ENCODE peak calls at places on chromosomes 12 and 14, in seven cellular contexts. One of them, this sample, is unnamed.
A peak's percentile ranks its signal among the peaks of the same experiment; 100 is the strongest.

GRCh38 chr12:116797885-116798284 is 59.8 kb downstream of the RNFT2 start:
- DNase-seq in IMR-90: no peak
- DNase-seq in A549: no peak
- DNase-seq in HCT116: no peak
- DNase-seq in H1: no peak
- DNase-seq in heart left ventricle: peak; percentile 62
- DNase-seq in adrenal gland: peak; percentile 85
- DNase-seq in this sample: no peak

GRCh38 chr14:71597955-71598659 is 334.1 kb upstream of the RGS6 start:
- DNase-seq in IMR-90: no peak
- DNase-seq in A549: no peak
- DNase-seq in HCT116: no peak
- DNase-seq in H1: no peak
- DNase-seq in heart left ventricle: no peak
- DNase-seq in adrenal gland: no peak
- DNase-seq in this sample: no peak

GRCh38 chr12:109725321-109726105 is 11.9 kb downstream of the FAM222A start:
- DNase-seq in IMR-90: no peak
- DNase-seq in A549: no peak
- DNase-seq in HCT116: no peak
- DNase-seq in H1: no peak
- DNase-seq in heart left ventricle: peak; percentile 22
- DNase-seq in adrenal gland: no peak
- DNase-seq in this sample: no peak

GRCh38 chr14:31291210-31291609 is 83.6 kb upstream of the HECTD1 start:
- DNase-seq in IMR-90: no peak
- DNase-seq in A549: no peak
- DNase-seq in HCT116: no peak
- DNase-seq in H1: no peak
- DNase-seq in heart left ventricle: no peak
- DNase-seq in adrenal gland: no peak
- DNase-seq in this sample: no peak

GRCh38 chr14:100240725-100241032 is 1.7 kb downstream of the YY1 start:
- DNase-seq in IMR-90: no peak
- DNase-seq in A549: no peak
- DNase-seq in HCT116: no peak
- DNase-seq in H1: no peak
- DNase-seq in heart left ventricle: no peak
- DNase-seq in adrenal gland: no peak
- DNase-seq in this sample: no peak

GRCh38 chr12:106193404-106194215 is 54.2 kb downstream of the CKAP4 start:
- DNase-seq in IMR-90: no peak
- DNase-seq in A549: no peak
- DNase-seq in HCT116: no peak
- DNase-seq in H1: no peak
- DNase-seq in heart left ventricle: no peak
- DNase-seq in adrenal gland: no peak
- DNase-seq in this sample: no peak

GRCh38 chr12:49803693-49804450 is 24.3 kb downstream of the NCKAP5L start:
- DNase-seq in IMR-90: no peak
- DNase-seq in A549: no peak
- DNase-seq in HCT116: no peak
- DNase-seq in H1: no peak
- DNase-seq in heart left ventricle: no peak
- DNase-seq in adrenal gland: no peak
- DNase-seq in this sample: no peak

GRCh38 chr12:71430756-71431155 is 8.8 kb upstream of the LGR5 start:
- DNase-seq in IMR-90: no peak
- DNase-seq in A549: no peak
- DNase-seq in HCT116: no peak
- DNase-seq in H1: no peak
- DNase-seq in heart left ventricle: no peak
- DNase-seq in adrenal gland: no peak
- DNase-seq in this sample: no peak

GRCh38 chr14:79629891-79630560 is 581.3 kb downstream of the DIO2 start:
- DNase-seq in IMR-90: peak; percentile 13
- DNase-seq in A549: no peak
- DNase-seq in HCT116: no peak
- DNase-seq in H1: no peak
- DNase-seq in heart left ventricle: no peak
- DNase-seq in adrenal gland: no peak
- DNase-seq in this sample: no peak

GRCh38 chr14:75566321-75566720 is 12.1 kb upstream of the FLVCR2 start:
- DNase-seq in IMR-90: no peak
- DNase-seq in A549: no peak
- DNase-seq in HCT116: no peak
- DNase-seq in H1: no peak
- DNase-seq in heart left ventricle: no peak
- DNase-seq in adrenal gland: no peak
- DNase-seq in this sample: no peak

DNA sequence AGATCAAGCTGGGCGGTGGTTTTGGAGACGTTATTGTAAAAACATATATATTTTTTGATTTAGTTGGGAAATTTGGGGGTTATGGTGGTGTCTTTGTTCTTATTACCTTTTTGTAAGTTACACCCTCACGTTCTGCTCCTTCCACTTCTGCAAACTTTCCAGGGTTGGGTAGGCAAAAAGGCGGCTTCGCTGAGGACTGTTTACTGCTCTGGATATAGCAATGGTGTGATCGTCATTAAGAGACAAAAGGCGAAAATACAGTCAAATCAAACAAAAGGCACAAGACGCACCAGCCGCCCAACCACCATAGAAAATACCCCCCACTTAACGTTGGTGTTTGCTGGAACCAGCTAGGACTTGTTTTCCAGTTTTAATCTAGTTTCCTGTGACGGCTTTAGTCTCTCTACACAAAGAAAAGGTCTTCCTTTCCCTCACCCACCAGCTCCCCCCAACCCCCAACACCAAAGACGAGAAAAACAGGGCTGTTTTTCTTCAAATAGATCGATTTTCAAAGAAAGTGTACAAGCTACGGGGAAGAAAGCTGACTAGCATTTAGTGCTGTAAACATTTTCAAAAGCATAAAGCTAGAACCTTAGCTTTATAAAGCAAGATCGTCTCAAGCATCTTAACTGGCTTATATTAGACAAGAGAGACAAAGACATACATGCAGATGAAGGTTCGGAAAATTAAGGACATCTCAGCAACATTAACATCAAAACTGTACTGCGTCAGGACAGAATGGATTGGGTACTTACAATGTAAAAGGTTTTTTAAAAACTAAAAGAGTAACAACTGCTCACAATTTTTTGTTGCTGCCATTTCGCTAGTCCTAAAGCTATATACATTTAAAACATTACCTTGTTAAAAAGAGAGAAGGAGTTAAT is 2.0 kb upstream of the SETD1B start:
- DNase-seq in IMR-90: peak; percentile 45
- DNase-seq in A549: no peak
- DNase-seq in HCT116: no peak
- DNase-seq in H1: no peak
- DNase-seq in heart left ventricle: no peak
- DNase-seq in adrenal gland: no peak
- DNase-seq in this sample: no peak
- TF ChIP-seq POLR2A in IMR-90: no peak
- TF ChIP-seq POLR2A in A549: no peak
- TF ChIP-seq POLR2A in HCT116: no peak
- TF ChIP-seq POLR2A in H1: no peak
- TF ChIP-seq POLR2A in heart left ventricle: no peak
- TF ChIP-seq POLR2A in adrenal gland: no peak
- TF ChIP-seq POLR2A in this sample: no peak

DNA sequence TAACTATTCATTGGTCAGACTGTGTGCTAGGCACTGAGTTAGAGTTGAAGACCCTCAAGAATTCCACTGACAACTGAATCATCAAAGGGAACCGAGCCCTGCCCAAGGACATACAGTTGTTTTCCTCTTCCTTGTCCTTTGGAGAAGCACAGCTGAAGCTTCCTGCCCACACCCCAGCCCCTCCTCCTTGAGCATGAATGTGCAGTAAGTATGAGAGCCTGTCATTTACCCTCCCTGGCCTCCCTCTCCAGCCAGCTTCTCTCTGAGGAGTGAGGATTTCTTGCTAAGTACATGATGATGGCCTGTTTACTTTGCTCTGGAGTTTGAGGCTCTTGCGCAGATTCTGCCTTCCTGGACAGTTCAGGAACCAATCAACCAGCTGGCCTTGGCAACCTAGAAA is 235.2 kb downstream of the CACNA1C start:
- DNase-seq in IMR-90: peak; percentile 73
- DNase-seq in A549: no peak
- DNase-seq in HCT116: no peak
- DNase-seq in H1: no peak
- DNase-seq in heart left ventricle: no peak
- DNase-seq in adrenal gland: no peak
- DNase-seq in this sample: no peak
- H3K4me1 ChIP-seq in IMR-90: peaks cover 46% of the 10 kb centered on the region
- H3K4me1 ChIP-seq in A549: no peaks in the 10 kb centered on the region
- H3K4me1 ChIP-seq in HCT116: peaks cover 6% of the 10 kb centered on the region
- H3K4me1 ChIP-seq in H1: peaks cover 10% of the 10 kb centered on the region
- H3K4me1 ChIP-seq in heart left ventricle: peaks cover 71% of the 10 kb centered on the region
- H3K4me1 ChIP-seq in adrenal gland: no peaks in the 10 kb centered on the region
- H3K4me1 ChIP-seq in this sample: no peaks in the 10 kb centered on the region

GRCh38 chr14:106874365-106874764 is 1348.0 kb downstream of the TMEM121 start:
- DNase-seq in IMR-90: no peak
- DNase-seq in A549: no peak
- DNase-seq in HCT116: no peak
- DNase-seq in H1: no peak
- DNase-seq in heart left ventricle: no peak
- DNase-seq in adrenal gland: no peak
- DNase-seq in this sample: no peak

GRCh38 chr14:106877527-106877926 is 1351.1 kb downstream of the TMEM121 start:
- DNase-seq in IMR-90: no peak
- DNase-seq in A549: no peak
- DNase-seq in HCT116: no peak
- DNase-seq in H1: no peak
- DNase-seq in heart left ventricle: no peak
- DNase-seq in adrenal gland: no peak
- DNase-seq in this sample: no peak

GRCh38 chr14:106872619-106873446 is 1346.5 kb downstream of the TMEM121 start:
- DNase-seq in IMR-90: no peak
- DNase-seq in A549: peak; percentile 83
- DNase-seq in HCT116: no peak
- DNase-seq in H1: peak; percentile 48
- DNase-seq in heart left ventricle: peak; percentile 49
- DNase-seq in adrenal gland: peak; percentile 71
- DNase-seq in this sample: no peak

GRCh38 chr14:106876711-106877110 is 1350.3 kb downstream of the TMEM121 start:
- DNase-seq in IMR-90: no peak
- DNase-seq in A549: no peak
- DNase-seq in HCT116: no peak
- DNase-seq in H1: no peak
- DNase-seq in heart left ventricle: no peak
- DNase-seq in adrenal gland: no peak
- DNase-seq in this sample: no peak

DNA sequence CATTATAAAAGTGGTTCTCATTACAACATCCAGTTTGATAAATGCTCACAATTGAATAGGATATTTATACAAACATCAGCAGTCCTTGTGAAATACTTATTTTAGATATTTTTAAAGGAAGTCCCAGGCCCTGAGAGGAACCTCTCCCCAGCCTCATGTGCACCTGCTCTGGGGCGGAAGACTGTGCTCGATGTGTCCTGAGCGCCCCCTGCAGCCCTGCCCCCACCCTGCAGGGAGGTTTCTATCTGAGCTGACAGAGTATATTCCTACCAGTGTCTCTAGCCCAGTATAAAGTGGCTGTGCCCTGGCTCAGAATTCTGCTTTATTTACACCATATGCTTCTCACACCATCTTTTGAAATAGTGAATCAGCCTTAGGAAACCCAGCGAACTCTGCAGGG is 1349.1 kb downstream of the TMEM121 start:
- DNase-seq in IMR-90: no peak
- DNase-seq in A549: no peak
- DNase-seq in HCT116: no peak
- DNase-seq in H1: no peak
- DNase-seq in heart left ventricle: no peak
- DNase-seq in adrenal gland: peak; percentile 21
- DNase-seq in this sample: no peak
- H3K4me3 ChIP-seq in IMR-90: no peak overlapping the region
- H3K4me3 ChIP-seq in A549: no peak overlapping the region
- H3K4me3 ChIP-seq in HCT116: no peak overlapping the region
- H3K4me3 ChIP-seq in H1: no peak overlapping the region
- H3K4me3 ChIP-seq in heart left ventricle: no peak overlapping the region
- H3K4me3 ChIP-seq in adrenal gland: no peak overlapping the region
- H3K4me3 ChIP-seq in this sample: no peak overlapping the region

GRCh38 chr12:52244615-52244994 is 11.6 kb downstream of the KRT7 start:
- DNase-seq in IMR-90: no peak
- DNase-seq in A549: peak; percentile 62
- DNase-seq in HCT116: no peak
- DNase-seq in H1: no peak
- DNase-seq in heart left ventricle: no peak
- DNase-seq in adrenal gland: no peak
- DNase-seq in this sample: no peak

GRCh38 chr12:52243774-52244614 is 11.0 kb downstream of the KRT7 start:
- DNase-seq in IMR-90: peak; percentile 93
- DNase-seq in A549: peak; percentile 92
- DNase-seq in HCT116: no peak
- DNase-seq in H1: no peak
- DNase-seq in heart left ventricle: peak; percentile 75
- DNase-seq in adrenal gland: peak; percentile 95
- DNase-seq in this sample: peak; percentile 70

GRCh38 chr12:52241205-52241842 is 8.3 kb downstream of the KRT7 start:
- DNase-seq in IMR-90: peak; percentile 39
- DNase-seq in A549: peak; percentile 63
- DNase-seq in HCT116: no peak
- DNase-seq in H1: no peak
- DNase-seq in heart left ventricle: no peak
- DNase-seq in adrenal gland: no peak
- DNase-seq in this sample: no peak

GRCh38 chr12:52243264-52243773 is 10.3 kb downstream of the KRT7 start:
- DNase-seq in IMR-90: peak; percentile 28
- DNase-seq in A549: peak; percentile 61
- DNase-seq in HCT116: no peak
- DNase-seq in H1: no peak
- DNase-seq in heart left ventricle: no peak
- DNase-seq in adrenal gland: no peak
- DNase-seq in this sample: no peak

GRCh38 chr12:52242442-52243263 is 9.6 kb downstream of the KRT7 start:
- DNase-seq in IMR-90: no peak
- DNase-seq in A549: peak; percentile 46
- DNase-seq in HCT116: no peak
- DNase-seq in H1: no peak
- DNase-seq in heart left ventricle: no peak
- DNase-seq in adrenal gland: no peak
- DNase-seq in this sample: no peak
- TF ChIP-seq POLR2A in IMR-90: no peak
- TF ChIP-seq POLR2A in A549: no peak
- TF ChIP-seq POLR2A in HCT116: no peak
- TF ChIP-seq POLR2A in H1: no peak
- TF ChIP-seq POLR2A in heart left ventricle: no peak
- TF ChIP-seq POLR2A in adrenal gland: no peak
- TF ChIP-seq POLR2A in this sample: no peak

DNA sequence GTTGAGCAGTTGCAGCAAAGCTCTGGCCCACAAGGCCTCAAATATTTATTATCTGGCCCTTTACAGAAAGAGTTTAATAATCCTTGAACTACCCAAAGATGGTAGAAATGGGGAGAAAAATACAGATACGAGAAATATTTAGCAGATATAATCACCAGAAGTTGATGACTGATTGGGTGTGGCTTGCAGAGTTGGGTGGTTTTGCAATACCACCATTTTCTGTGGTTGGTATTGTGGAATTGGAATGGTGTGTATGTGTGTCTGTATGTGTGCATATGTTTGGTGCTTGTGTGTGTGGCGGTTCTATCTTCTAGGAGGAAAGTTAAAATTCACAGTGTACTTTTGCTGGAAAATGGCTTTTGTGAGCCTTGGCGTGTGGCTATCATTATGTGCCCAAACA is 85.4 kb upstream of the MANSC4 start:
- DNase-seq in IMR-90: peak; percentile 52
- DNase-seq in A549: no peak
- DNase-seq in HCT116: no peak
- DNase-seq in H1: no peak
- DNase-seq in heart left ventricle: no peak
- DNase-seq in adrenal gland: no peak
- DNase-seq in this sample: no peak
- H3K4me1 ChIP-seq in IMR-90: peaks cover 13% of the 10 kb centered on the region
- H3K4me1 ChIP-seq in A549: no peaks in the 10 kb centered on the region
- H3K4me1 ChIP-seq in HCT116: no peaks in the 10 kb centered on the region
- H3K4me1 ChIP-seq in H1: no peaks in the 10 kb centered on the region
- H3K4me1 ChIP-seq in heart left ventricle: no peaks in the 10 kb centered on the region
- H3K4me1 ChIP-seq in adrenal gland: no peaks in the 10 kb centered on the region
- H3K4me1 ChIP-seq in this sample: peaks cover 19% of the 10 kb centered on the region